ENCODE peak calls at places on chromosomes 3 and 15, in four cellular contexts. Y is PC-9; B is retina; P is stimulated activated CD4-positive, alpha-beta T cell treated with anti-CD3 and anti-CD28 coated beads, Interleukin-1b, Interleukin-23, amount 100 ng/mL, for 4 hours. G is an unnamed sample.

GRCh38 chr3:142680710-142681109 is 43.1 kb upstream of the TRPC1 start:
- DNase-seq in Y (no peak), B (no peak), P (no peak), G (no peak)

GRCh38 chr3:128337305-128337704 is 129.4 kb downstream of the DNAJB8 start:
- DNase-seq in Y (no peak), B (no peak), P (no peak), G (no peak)

GRCh38 chr3:33060609-33061337 is 36.2 kb downstream of the GLB1 start:
- DNase-seq in Y (no peak), B (no peak), P (no peak), G (no peak)

GRCh38 chr3:145015243-145015642 is 1043.6 kb downstream of the DIPK2A start:
- DNase-seq in Y (no peak), B (no peak), P (no peak), G (no peak)

GRCh38 chr3:14886101-14886500 is 61.3 kb upstream of the NR2C2 start:
- DNase-seq in Y (no peak), B (no peak), P (no peak), G (no peak)

GRCh38 chr15:72146221-72146620 is 28.0 kb downstream of the SENP8 start:
- DNase-seq in Y (no peak), B (no peak), P (no peak), G (no peak)

GRCh38 chr15:40081691-40082194 is 26.9 kb downstream of the BMF start:
- DNase-seq in Y (peak; percentile 41), B (peak; percentile 80), P (no peak), G (peak; percentile 88)

GRCh38 chr3:187263270-187263669 is 28.3 kb downstream of the MASP1 start:
- DNase-seq in Y (no peak), B (no peak), P (no peak), G (no peak)

GRCh38 chr3:56926513-56927282 is 124.9 kb upstream of the ARHGEF3 start:
- DNase-seq in Y (no peak), B (no peak), P (no peak), G (no peak)

GRCh38 chr15:60704129-60704528 is 225.2 kb upstream of the ICE2 start:
- DNase-seq in Y (no peak), B (no peak), P (no peak), G (no peak)

GRCh38 chr15:70093070-70093469 is 4.6 kb downstream of the TLE3 start:
- DNase-seq in Y (no peak), B (no peak), P (no peak), G (no peak)

GRCh38 chr15:32659340-32659831 is 17.9 kb downstream of the SCG5 start:
- DNase-seq in Y (peak; percentile 67), B (no peak), P (no peak), G (no peak)

GRCh38 chr3:56799251-56799882 is 2.4 kb downstream of the ARHGEF3 start:
- DNase-seq in Y (peak; percentile 62), B (peak; percentile 41), P (no peak), G (peak; percentile 79)

GRCh38 chr3:89314454-89314853 is 207.0 kb downstream of the EPHA3 start:
- DNase-seq in Y (no peak), B (peak; percentile 25), P (no peak), G (peak; percentile 12)

GRCh38 chr3:181838940-181839914 is 127.5 kb downstream of the SOX2 start:
- DNase-seq in Y (no peak), B (no peak), P (no peak), G (no peak)

GRCh38 chr3:138038725-138039462 is 28.9 kb downstream of the CLDN18 start:
- DNase-seq in Y (no peak), B (no peak), P (no peak), G (no peak)

GRCh38 chr15:76898102-76898501 is 7.0 kb downstream of the SCAPER start:
- DNase-seq in Y (peak; percentile 72), B (no peak), P (no peak), G (no peak)

GRCh38 chr3:65948833-65949573 is 89.7 kb downstream of the MAGI1 start:
- DNase-seq in Y (no peak), B (no peak), P (no peak), G (no peak)

GRCh38 chr15:64558460-64559179 is 98.2 kb downstream of the ZNF609 start:
- DNase-seq in Y (no peak), B (no peak), P (no peak), G (no peak)

GRCh38 chr3:42498791-42499477 is 3.5 kb upstream of the VIPR1 start:
- DNase-seq in Y (no peak), B (no peak), P (no peak), G (no peak)

GRCh38 chr3:171347017-171347979 is 112.9 kb downstream of the TNIK start:
- DNase-seq in Y (peak; percentile 78), B (no peak), P (no peak), G (no peak)

GRCh38 chr3:189508784-189509489 is 122.3 kb upstream of the TP63 start:
- DNase-seq in Y (no peak), B (no peak), P (no peak), G (peak; percentile 21)

GRCh38 chr3:172106989-172107388 is 67.6 kb downstream of the FNDC3B start:
- DNase-seq in Y (no peak), B (no peak), P (peak; percentile 50), G (peak; percentile 25)

G was measured in midbrain.